ENCODE peak calls at places on chromosomes 1 and 21, in four cellular contexts. One of them, this sample, is unnamed.
A peak's percentile ranks its signal among the peaks of the same experiment; 100 is the strongest.

GRCh38 chr21:32728455-32729237 is 833 bp upstream of the SYNJ1 start:
- DNase-seq in MM.1S: peak; percentile 22
- DNase-seq in A673: no peak
- DNase-seq in fibroblast of lung: no peak
- DNase-seq in this sample: no peak

GRCh38 chr1:230422221-230422981 is 3.7 kb downstream of the PGBD5 start:
- DNase-seq in MM.1S: no peak
- DNase-seq in A673: no peak
- DNase-seq in fibroblast of lung: no peak
- DNase-seq in this sample: peak; percentile 13

GRCh38 chr21:45550552-45551210 is 8.4 kb upstream of the SLC19A1 start:
- DNase-seq in MM.1S: no peak
- DNase-seq in A673: no peak
- DNase-seq in fibroblast of lung: no peak
- DNase-seq in this sample: peak; percentile 90

GRCh38 chr1:15323351-15323988 is 76.4 kb downstream of the FHAD1 start:
- DNase-seq in MM.1S: peak; percentile 78
- DNase-seq in A673: peak; percentile 86
- DNase-seq in fibroblast of lung: peak; percentile 60
- DNase-seq in this sample: peak; percentile 83

GRCh38 chr1:10033359-10033845 is 644 bp downstream of the UBE4B start:
- DNase-seq in MM.1S: peak; percentile 53
- DNase-seq in A673: no peak
- DNase-seq in fibroblast of lung: peak; percentile 33
- DNase-seq in this sample: peak; percentile 24

GRCh38 chr1:239428311-239428710 is 41.9 kb downstream of the CHRM3 start:
- DNase-seq in MM.1S: no peak
- DNase-seq in A673: no peak
- DNase-seq in fibroblast of lung: peak; percentile 30
- DNase-seq in this sample: no peak

GRCh38 chr1:183164963-183165362 is 21.1 kb upstream of the LAMC2 start:
- DNase-seq in MM.1S: no peak
- DNase-seq in A673: no peak
- DNase-seq in fibroblast of lung: peak; percentile 50
- DNase-seq in this sample: no peak

GRCh38 chr1:61050541-61051454 is 31.6 kb upstream of the NFIA start:
- DNase-seq in MM.1S: peak; percentile 15
- DNase-seq in A673: peak; percentile 31
- DNase-seq in fibroblast of lung: no peak
- DNase-seq in this sample: no peak

GRCh38 chr1:11650331-11650991 is 3.8 kb downstream of the FBXO2 start:
- DNase-seq in MM.1S: peak; percentile 91
- DNase-seq in A673: peak; percentile 82
- DNase-seq in fibroblast of lung: peak; percentile 62
- DNase-seq in this sample: peak; percentile 85

GRCh38 chr1:185741551-185741950 is 7.4 kb downstream of the HMCN1 start:
- DNase-seq in MM.1S: no peak
- DNase-seq in A673: peak; percentile 65
- DNase-seq in fibroblast of lung: no peak
- DNase-seq in this sample: no peak

GRCh38 chr1:17502326-17502778 is 37.1 kb upstream of the ARHGEF10L start:
- DNase-seq in MM.1S: peak; percentile 73
- DNase-seq in A673: peak; percentile 75
- DNase-seq in fibroblast of lung: peak; percentile 75
- DNase-seq in this sample: peak; percentile 78

GRCh38 chr1:224637510-224637909 is 21.4 kb downstream of the CNIH3 start:
- DNase-seq in MM.1S: no peak
- DNase-seq in A673: peak; percentile 45
- DNase-seq in fibroblast of lung: peak; percentile 100
- DNase-seq in this sample: no peak

GRCh38 chr1:150010388-150011115 is at the start of gene OTUD7B:
- DNase-seq in MM.1S: peak; percentile 90
- DNase-seq in A673: peak; percentile 90
- DNase-seq in fibroblast of lung: peak; percentile 87
- DNase-seq in this sample: peak; percentile 90
- H3K4me3 ChIP-seq in MM.1S: peak within 1 kb of the TSS; percentile 95
- H3K4me3 ChIP-seq in A673: peak within 1 kb of the TSS; percentile 85
- H3K4me3 ChIP-seq in fibroblast of lung: peak within 1 kb of the TSS; percentile 94
- H3K4me3 ChIP-seq in this sample: peak within 1 kb of the TSS; percentile 98

DNA sequence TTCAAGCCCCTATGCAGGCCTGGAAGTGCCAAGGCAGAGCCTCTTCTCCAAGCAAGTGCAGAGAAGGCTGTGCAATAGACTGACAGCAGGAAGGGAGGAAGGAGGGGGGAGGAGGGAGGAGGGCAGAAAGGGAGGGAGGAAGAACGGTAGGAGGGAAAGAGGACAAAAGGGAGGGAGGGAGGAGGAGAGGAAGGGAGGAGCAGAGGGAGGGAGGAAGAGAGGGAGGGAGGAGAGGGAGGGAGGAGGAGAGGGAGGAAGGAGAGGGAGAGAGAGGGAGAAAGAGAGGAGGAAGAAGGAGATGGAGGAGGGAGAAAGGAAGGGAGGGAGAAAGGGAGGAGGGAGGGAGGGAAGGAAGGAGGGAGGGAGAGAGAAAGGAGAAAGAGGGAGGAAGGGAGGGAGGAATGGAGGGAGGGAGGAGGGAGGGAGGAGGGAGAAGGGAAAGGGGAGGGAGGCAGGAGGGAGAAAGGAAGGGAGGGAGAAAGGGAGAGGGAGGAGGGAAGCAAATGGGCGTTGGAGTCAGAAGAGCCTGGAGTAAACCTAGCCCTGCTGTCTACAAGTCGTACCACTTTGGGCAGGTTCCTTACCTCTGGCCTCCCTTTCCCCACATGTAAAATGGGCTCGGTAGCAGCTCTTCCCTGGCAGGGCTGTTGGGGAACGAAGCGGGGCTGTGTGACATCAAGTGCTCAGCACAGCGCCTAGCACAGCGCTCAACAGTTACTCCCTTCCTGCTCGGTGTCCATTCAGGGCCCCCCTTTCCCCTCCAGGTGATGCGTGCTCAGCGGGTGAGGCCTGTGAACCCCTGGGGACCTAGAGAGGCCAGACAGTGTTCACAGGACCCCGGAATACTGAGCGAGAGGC is 244.6 kb downstream of the NPHP4 start:
- DNase-seq in MM.1S: no peak
- DNase-seq in A673: peak; percentile 53
- DNase-seq in fibroblast of lung: peak; percentile 2
- DNase-seq in this sample: no peak
- TF ChIP-seq CTCF in MM.1S: no peak
- TF ChIP-seq CTCF in A673: no peak
- TF ChIP-seq CTCF in fibroblast of lung: no peak
- TF ChIP-seq CTCF in this sample: no peak

GRCh38 chr21:43712268-43712942 is 6.5 kb upstream of the PDXK start:
- DNase-seq in MM.1S: no peak
- DNase-seq in A673: no peak
- DNase-seq in fibroblast of lung: peak; percentile 84
- DNase-seq in this sample: no peak
- H3K4me3 ChIP-seq in MM.1S: no peak overlapping the region
- H3K4me3 ChIP-seq in A673: no peak overlapping the region
- H3K4me3 ChIP-seq in fibroblast of lung: no peak overlapping the region
- H3K4me3 ChIP-seq in this sample: no peak overlapping the region

GRCh38 chr1:201703646-201704438 is 125.1 kb upstream of the IPO9 start:
- DNase-seq in MM.1S: peak; percentile 85
- DNase-seq in A673: peak; percentile 87
- DNase-seq in fibroblast of lung: peak; percentile 76
- DNase-seq in this sample: peak; percentile 70
- TF ChIP-seq CTCF in MM.1S: peak; percentile 99
- TF ChIP-seq CTCF in A673: peak; percentile 96
- TF ChIP-seq CTCF in fibroblast of lung: peak; percentile 86
- TF ChIP-seq CTCF in this sample: peak; percentile 85

DNA sequence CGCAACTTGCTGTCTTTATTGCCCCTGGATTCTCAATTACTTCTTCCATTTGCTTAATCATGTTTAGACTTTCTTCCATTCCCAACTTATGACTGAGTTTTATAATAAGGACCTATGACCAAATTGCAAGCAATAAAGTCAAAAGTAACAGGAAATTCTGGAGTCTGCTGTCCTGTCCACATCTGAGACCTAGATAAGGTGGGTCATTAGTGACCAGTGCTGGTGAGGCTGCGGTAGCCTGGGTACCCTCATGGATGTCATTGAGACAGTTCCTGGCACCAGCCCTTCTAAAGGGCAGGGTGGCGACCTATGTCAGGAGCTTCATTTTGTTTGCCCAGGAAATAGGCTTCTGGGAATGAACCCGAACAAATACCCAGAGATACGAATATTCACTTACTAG is 30.6 kb upstream of the SSBP3 start:
- DNase-seq in MM.1S: no peak
- DNase-seq in A673: no peak
- DNase-seq in fibroblast of lung: no peak
- DNase-seq in this sample: no peak
- H3K4me3 ChIP-seq in MM.1S: no peak overlapping the region
- H3K4me3 ChIP-seq in A673: no peak overlapping the region
- H3K4me3 ChIP-seq in fibroblast of lung: no peak overlapping the region
- H3K4me3 ChIP-seq in this sample: no peak overlapping the region

DNA sequence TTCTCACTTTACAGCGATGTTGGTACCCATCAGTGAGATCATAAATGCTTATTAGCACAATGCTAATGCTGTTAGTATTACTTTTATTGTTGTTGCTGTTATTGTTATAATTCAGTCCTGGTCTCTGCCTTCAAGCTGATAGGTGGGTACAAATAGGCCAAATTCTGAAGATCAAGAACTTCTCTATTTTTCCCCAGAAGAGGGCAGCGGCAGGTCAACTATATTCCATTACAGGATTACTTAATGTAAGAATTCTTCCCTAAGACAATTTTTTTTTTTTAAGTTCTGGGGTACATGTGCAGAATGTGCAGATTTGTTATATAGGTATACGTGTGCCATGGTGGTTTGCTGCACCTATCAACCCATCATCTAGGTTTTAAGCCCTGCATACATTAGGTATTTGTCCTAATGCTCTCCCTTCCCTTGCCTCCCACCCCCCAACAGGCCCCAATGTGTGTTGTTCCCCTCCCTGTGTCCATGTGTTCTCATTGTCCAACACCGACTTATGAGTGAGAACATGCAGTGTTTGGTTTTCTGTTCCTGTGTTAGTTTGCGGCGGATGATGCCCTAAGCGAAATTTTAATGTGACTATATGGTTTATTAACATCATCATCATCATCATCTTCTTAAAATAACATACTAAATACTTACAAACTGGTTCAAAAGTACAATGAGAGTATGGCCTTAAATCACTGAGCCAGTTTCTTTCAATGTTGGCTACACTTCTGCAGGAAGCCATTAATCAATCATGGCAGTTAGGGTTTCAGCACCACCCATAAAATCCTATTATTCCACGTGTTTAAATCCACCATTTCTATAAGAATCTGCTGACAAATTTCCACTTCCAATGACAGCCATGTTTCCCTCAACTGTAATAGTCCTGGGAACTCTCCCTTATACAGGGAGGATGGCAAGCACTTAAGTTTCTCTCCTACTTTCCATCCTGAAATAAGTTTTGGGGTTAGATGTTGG is 19.2 kb downstream of the SLC19A2 start:
- DNase-seq in MM.1S: peak; percentile 42
- DNase-seq in A673: peak; percentile 61
- DNase-seq in fibroblast of lung: peak; percentile 36
- DNase-seq in this sample: peak; percentile 48
- TF ChIP-seq CTCF in MM.1S: peak; percentile 49
- TF ChIP-seq CTCF in A673: peak; percentile 56
- TF ChIP-seq CTCF in fibroblast of lung: peak; percentile 37
- TF ChIP-seq CTCF in this sample: peak; percentile 15

GRCh38 chr1:151829352-151830046 is 2.1 kb downstream of the RORC start:
- DNase-seq in MM.1S: no peak
- DNase-seq in A673: no peak
- DNase-seq in fibroblast of lung: no peak
- DNase-seq in this sample: no peak

GRCh38 chr1:151830055-151830454 is 1.5 kb downstream of the RORC start:
- DNase-seq in MM.1S: no peak
- DNase-seq in A673: no peak
- DNase-seq in fibroblast of lung: no peak
- DNase-seq in this sample: no peak

GRCh38 chr1:151831605-151832004 is at the start of gene RORC:
- DNase-seq in MM.1S: no peak
- DNase-seq in A673: no peak
- DNase-seq in fibroblast of lung: no peak
- DNase-seq in this sample: no peak

GRCh38 chr1:151832318-151832984 is 849 bp upstream of the RORC start:
- DNase-seq in MM.1S: no peak
- DNase-seq in A673: no peak
- DNase-seq in fibroblast of lung: no peak
- DNase-seq in this sample: no peak

DNA sequence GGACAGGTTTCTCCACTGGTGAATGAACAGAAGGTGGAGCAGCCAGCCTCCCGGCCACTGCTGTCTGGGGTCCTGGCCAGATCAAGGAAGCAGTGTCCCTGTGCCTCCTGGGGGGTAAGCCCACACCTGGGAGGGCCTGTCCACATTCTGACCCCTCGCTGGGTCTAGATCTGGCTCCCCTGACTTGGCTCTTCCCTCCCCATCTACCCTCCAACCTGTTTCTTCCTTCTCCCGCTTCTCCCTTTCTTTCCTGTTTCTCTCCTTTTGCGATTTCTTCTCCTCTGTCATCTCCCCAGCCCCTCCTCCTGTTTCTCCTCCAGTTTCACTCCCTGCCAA is 378 bp downstream of the RORC start:
- DNase-seq in MM.1S: no peak
- DNase-seq in A673: no peak
- DNase-seq in fibroblast of lung: no peak
- DNase-seq in this sample: no peak
- H3K4me3 ChIP-seq in MM.1S: no peak overlapping the region
- H3K4me3 ChIP-seq in A673: no peak overlapping the region
- H3K4me3 ChIP-seq in fibroblast of lung: no peak overlapping the region
- H3K4me3 ChIP-seq in this sample: no peak overlapping the region

This sample was measured in GM12865.